ENCODE peak calls at places on chromosomes 13 and 19, in eight cellular contexts. C is foreskin fibroblast; Q is A673; B is CD8-positive, alpha-beta T cell; U is tibial artery; I is astrocyte; T is fibroblast of lung; F is adrenal gland. D is an unnamed sample.

GRCh38 chr19:49492573-49493411 is 3.4 kb upstream of the RPS11 start:
- DNase-seq in C (peak), Q (no peak), B (no peak), U (no peak), I (no peak), T (peak), F (no peak), D (no peak)

GRCh38 chr19:17237747-17238706 is 7.7 kb downstream of the NR2F6 start:
- DNase-seq in C (no peak), Q (no peak), B (no peak), U (no peak), I (no peak), T (no peak), F (no peak), D (no peak)

GRCh38 chr13:37059136-37059847 is at the start of gene SUPT20H:
- DNase-seq in C (peak), Q (peak), B (peak), U (peak), I (peak), T (peak), F (peak), D (peak)

GRCh38 chr13:67367385-67367784 is 137.2 kb upstream of the PCDH9 start:
- DNase-seq in C (no peak), Q (no peak), B (no peak), U (no peak), I (no peak), T (no peak), F (no peak), D (no peak)

GRCh38 chr13:30796833-30797601 is 61.7 kb downstream of the ALOX5AP start:
- DNase-seq in C (no peak), Q (peak), B (no peak), U (no peak), I (peak), T (peak), F (no peak), D (no peak)

GRCh38 chr13:54029226-54029625 is 1000.6 kb downstream of the OLFM4 start:
- DNase-seq in C (no peak), Q (peak), B (no peak), U (no peak), I (peak), T (peak), F (no peak), D (no peak)

GRCh38 chr13:33281951-33282595 is 3.5 kb downstream of the STARD13 start:
- DNase-seq in C (peak), Q (no peak), B (no peak), U (no peak), I (peak), T (peak), F (no peak), D (no peak)

GRCh38 chr13:74128171-74128767 is 5.9 kb downstream of the KLF12 start:
- DNase-seq in C (peak), Q (no peak), B (no peak), U (no peak), I (peak), T (peak), F (no peak), D (no peak)

GRCh38 chr13:22126433-22127021 is 455.7 kb downstream of the FGF9 start:
- DNase-seq in C (no peak), Q (no peak), B (no peak), U (no peak), I (no peak), T (no peak), F (no peak), D (no peak)

GRCh38 chr13:36685912-36686311 is 12.1 kb downstream of the SERTM1 start:
- DNase-seq in C (no peak), Q (peak), B (no peak), U (no peak), I (peak), T (peak), F (no peak), D (no peak)

GRCh38 chr13:99660101-99660500 is 158.8 kb downstream of the TM9SF2 start:
- DNase-seq in C (no peak), Q (no peak), B (no peak), U (no peak), I (no peak), T (no peak), F (no peak), D (no peak)

GRCh38 chr19:6811906-6812305 is 39.4 kb downstream of the VAV1 start:
- DNase-seq in C (peak), Q (peak), B (no peak), U (no peak), I (peak), T (peak), F (no peak), D (no peak)

GRCh38 chr13:113930711-113931637 is 42.9 kb downstream of the C13orf46 start:
- DNase-seq in C (no peak), Q (no peak), B (peak), U (peak), I (no peak), T (no peak), F (peak), D (no peak)

GRCh38 chr19:2041436-2041685 is 9.7 kb downstream of the MKNK2 start:
- DNase-seq in C (no peak), Q (no peak), B (no peak), U (no peak), I (no peak), T (no peak), F (no peak), D (no peak)

GRCh38 chr19:5686647-5687359 is 3.3 kb upstream of the RPL36 start:
- DNase-seq in C (peak), Q (peak), B (peak), U (peak), I (peak), T (peak), F (peak), D (peak)

GRCh38 chr13:41401371-41401770 is 56.0 kb upstream of the RGCC start:
- DNase-seq in C (no peak), Q (peak), B (no peak), U (no peak), I (no peak), T (no peak), F (no peak), D (no peak)

GRCh38 chr19:28586501-28586900 is 626.5 kb downstream of the UQCRFS1 start:
- DNase-seq in C (no peak), Q (no peak), B (no peak), U (no peak), I (no peak), T (no peak), F (no peak), D (no peak)

GRCh38 chr19:7976461-7976860 is 29.0 kb downstream of the ELAVL1 start:
- DNase-seq in C (no peak), Q (no peak), B (no peak), U (no peak), I (no peak), T (no peak), F (no peak), D (no peak)

DNA sequence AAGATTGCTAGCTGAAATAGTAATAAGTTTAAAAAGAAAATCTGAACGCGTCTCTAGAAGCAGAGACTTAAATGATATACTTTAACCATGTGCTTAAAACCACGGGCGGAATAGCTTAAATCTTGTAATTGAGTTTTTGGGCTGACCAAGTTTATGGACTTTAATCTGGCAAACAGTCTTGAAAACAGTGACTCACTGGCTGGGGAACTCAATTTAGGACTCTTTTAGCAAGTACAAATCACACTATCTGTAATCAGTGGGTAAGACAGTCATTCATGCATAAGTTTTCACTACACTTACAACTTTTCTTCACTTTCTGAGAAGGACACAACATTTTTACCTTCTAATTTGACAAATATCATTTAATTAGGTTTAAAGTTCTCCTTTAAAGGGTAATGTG is 26.8 kb downstream of the ZNF627 start:
- DNase-seq in C (peak), Q (peak), B (no peak), U (no peak), I (peak), T (peak), F (no peak), D (no peak)
- H3K4me3 ChIP-seq in C (peak), Q (peak), B (peak), U (peak), I (peak), T (no peak), F (no peak), D (no peak)

GRCh38 chr19:51347209-51347928 is 5.4 kb upstream of the VSIG10L start:
- DNase-seq in C (no peak), Q (no peak), B (no peak), U (no peak), I (no peak), T (no peak), F (no peak), D (no peak)

GRCh38 chr19:51345076-51345620 is 3.2 kb upstream of the VSIG10L start:
- DNase-seq in C (no peak), Q (no peak), B (no peak), U (no peak), I (no peak), T (no peak), F (no peak), D (no peak)

GRCh38 chr19:51341976-51342580 is at the start of gene VSIG10L:
- DNase-seq in C (no peak), Q (no peak), B (no peak), U (no peak), I (no peak), T (no peak), F (no peak), D (no peak)

GRCh38 chr19:51342631-51343569 is 961 bp upstream of the VSIG10L start:
- DNase-seq in C (no peak), Q (no peak), B (no peak), U (no peak), I (no peak), T (no peak), F (no peak), D (no peak)

DNA sequence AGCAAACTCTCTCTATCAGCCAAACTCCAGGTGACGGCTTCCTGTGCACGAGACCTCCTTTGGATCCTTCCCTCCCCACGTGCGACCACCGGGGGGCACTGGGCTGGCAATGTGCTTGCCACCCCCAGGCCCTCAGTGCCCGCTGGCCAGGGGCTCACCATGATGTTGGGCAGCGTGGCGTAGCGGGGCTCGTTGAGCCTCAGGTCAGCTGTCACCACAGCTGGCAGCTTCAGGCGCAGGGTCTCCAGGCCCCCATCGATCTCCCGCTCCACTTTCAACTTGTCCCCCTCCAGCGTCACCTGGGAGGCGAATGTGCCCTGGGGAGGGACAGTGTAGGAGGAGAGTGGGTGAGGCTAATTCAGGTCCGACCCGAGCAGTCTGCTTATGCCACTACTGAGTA is 4.8 kb upstream of the VSIG10L start:
- DNase-seq in C (no peak), Q (no peak), B (no peak), U (no peak), I (no peak), T (no peak), F (no peak), D (no peak)
- TF ChIP-seq CTCF in C (no peak), Q (no peak), B (no peak), U (no peak), I (no peak), T (no peak), F (no peak), D (no peak)

GRCh38 chr19:11204943-11205349 is 7.6 kb upstream of the KANK2 start:
- DNase-seq in C (no peak), Q (no peak), B (no peak), U (peak), I (no peak), T (no peak), F (peak), D (no peak)

GRCh38 chr19:11203194-11204075 is 6.1 kb upstream of the KANK2 start:
- DNase-seq in C (peak), Q (peak), B (peak), U (peak), I (peak), T (peak), F (peak), D (peak)

GRCh38 chr19:11202488-11203193 is 5.3 kb upstream of the KANK2 start:
- DNase-seq in C (no peak), Q (no peak), B (no peak), U (no peak), I (no peak), T (no peak), F (no peak), D (no peak)

GRCh38 chr19:11205939-11206570 is 8.7 kb upstream of the KANK2 start:
- DNase-seq in C (no peak), Q (no peak), B (no peak), U (no peak), I (no peak), T (no peak), F (no peak), D (no peak)

GRCh38 chr19:11204076-11204602 is 6.8 kb upstream of the KANK2 start:
- DNase-seq in C (no peak), Q (no peak), B (no peak), U (no peak), I (no peak), T (no peak), F (no peak), D (no peak)
- H3K4me3 ChIP-seq in C (no peak), Q (no peak), B (no peak), U (peak), I (no peak), T (no peak), F (no peak), D (no peak)

GRCh38 chr19:11989112-11989456 is 24.2 kb downstream of the ZNF763 start:
- DNase-seq in C (no peak), Q (no peak), B (no peak), U (no peak), I (no peak), T (no peak), F (no peak), D (no peak)
- TF ChIP-seq CTCF in C (no peak), Q (no peak), B (no peak), U (no peak), I (no peak), T (no peak), F (no peak), D (no peak)

DNA sequence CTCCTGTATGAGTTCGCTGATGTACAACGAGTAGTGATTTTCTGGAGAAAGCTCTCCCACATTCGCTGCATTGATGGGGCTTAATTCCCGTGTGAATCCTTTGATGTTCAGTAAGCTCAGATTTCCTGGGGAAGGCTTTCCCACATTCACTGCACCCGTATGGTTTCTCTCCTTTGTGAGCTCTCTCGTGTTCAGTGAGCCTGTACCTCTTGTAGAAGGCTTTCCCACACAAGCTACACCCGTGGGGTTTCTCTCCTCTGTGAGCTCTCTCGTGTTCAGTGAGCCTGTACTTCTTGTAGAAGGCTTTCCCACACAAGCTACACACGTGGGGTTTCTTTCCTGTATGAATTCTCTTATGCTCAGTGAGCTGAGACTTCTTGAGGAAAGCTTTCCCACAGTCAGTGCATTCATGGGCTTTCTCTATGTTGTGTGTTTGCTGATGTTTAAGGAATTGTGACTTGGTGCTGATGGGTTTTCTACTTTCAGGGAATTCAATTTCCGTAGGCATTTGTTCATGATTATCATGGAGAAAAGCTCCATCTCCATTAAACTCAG is 3.5 kb upstream of the ZNF577 start:
- DNase-seq in C (no peak), Q (no peak), B (no peak), U (no peak), I (no peak), T (no peak), F (no peak), D (no peak)
- H3K4me3 ChIP-seq in C (no peak), Q (no peak), B (peak), U (no peak), I (no peak), T (no peak), F (no peak), D (no peak)

DNA sequence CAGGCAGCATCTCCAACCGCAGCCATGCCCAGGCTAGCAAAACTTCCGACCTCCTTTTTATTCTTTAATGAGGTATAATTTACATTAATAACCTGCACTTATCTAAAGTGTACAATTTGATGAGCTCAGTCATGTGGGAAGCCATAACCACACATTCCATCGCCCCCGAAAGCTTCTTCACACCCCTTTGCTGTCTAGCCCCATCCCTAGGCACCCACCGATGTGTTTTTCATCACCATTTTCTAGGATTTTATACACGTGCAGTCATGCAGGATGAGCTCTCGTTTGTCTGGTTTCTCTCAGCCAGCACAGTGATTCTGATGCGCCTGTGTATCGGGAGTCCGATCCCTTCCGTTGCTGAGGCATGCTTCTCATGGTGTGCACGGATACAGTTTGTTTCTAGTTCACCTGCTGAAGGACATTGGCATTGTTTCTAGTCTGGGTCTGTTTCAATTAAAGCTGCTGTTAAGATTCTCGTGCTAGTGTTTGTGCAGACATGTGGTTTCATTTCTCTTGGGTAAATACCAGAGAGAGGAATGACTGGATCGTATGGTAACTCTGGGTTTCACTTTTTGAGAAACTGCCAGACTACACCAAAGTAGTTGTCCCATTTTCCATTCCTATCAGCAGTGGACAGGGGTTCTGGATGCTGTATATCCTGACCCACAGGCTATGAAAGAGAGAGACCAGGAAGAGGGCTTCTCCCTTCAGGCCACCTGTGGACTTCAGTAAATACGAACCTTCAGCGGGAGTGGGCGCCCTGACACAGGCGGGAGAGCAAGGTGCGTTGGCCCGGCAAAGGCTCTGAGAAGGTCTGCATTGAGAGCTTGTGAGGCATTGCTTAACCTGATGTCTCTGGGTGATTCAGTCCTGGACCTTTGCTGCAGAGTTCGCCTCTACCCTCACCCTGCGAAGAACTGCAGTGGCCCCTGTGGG is 4.9 kb downstream of the AP1M1 start:
- DNase-seq in C (peak), Q (no peak), B (no peak), U (no peak), I (peak), T (peak), F (no peak), D (no peak)
- TF ChIP-seq CTCF in C (no peak), Q (no peak), B (no peak), U (no peak), I (no peak), T (no peak), F (no peak), D (no peak)

GRCh38 chr13:97266328-97266727 is 44.2 kb downstream of the MBNL2 start:
- DNase-seq in C (no peak), Q (peak), B (no peak), U (no peak), I (peak), T (peak), F (no peak), D (no peak)

GRCh38 chr13:97267418-97268059 is 45.4 kb downstream of the MBNL2 start:
- DNase-seq in C (no peak), Q (no peak), B (no peak), U (no peak), I (no peak), T (peak), F (no peak), D (no peak)

GRCh38 chr13:97264663-97265062 is 42.5 kb downstream of the MBNL2 start:
- DNase-seq in C (no peak), Q (no peak), B (no peak), U (no peak), I (no peak), T (no peak), F (no peak), D (no peak)

GRCh38 chr13:97268772-97269171 is 46.6 kb downstream of the MBNL2 start:
- DNase-seq in C (no peak), Q (no peak), B (no peak), U (no peak), I (no peak), T (no peak), F (no peak), D (no peak)

GRCh38 chr13:97266734-97267417 is 44.7 kb downstream of the MBNL2 start:
- DNase-seq in C (no peak), Q (peak), B (no peak), U (no peak), I (peak), T (peak), F (no peak), D (no peak)
- H3K4me3 ChIP-seq in C (no peak), Q (no peak), B (no peak), U (no peak), I (peak), T (no peak), F (no peak), D (no peak)

GRCh38 chr13:95156208-95156607 is 145.0 kb downstream of the ABCC4 start:
- DNase-seq in C (peak), Q (no peak), B (no peak), U (no peak), I (no peak), T (peak), F (no peak), D (no peak)
- TF ChIP-seq CTCF in C (peak), Q (peak), B (no peak), U (no peak), I (peak), T (no peak), F (peak), D (peak)

GRCh38 chr13:110912651-110913051 is 2.2 kb downstream of the ANKRD10 start:
- DNase-seq in C (peak), Q (no peak), B (no peak), U (no peak), I (peak), T (peak), F (peak), D (no peak)
- H3K4me3 ChIP-seq in C (peak), Q (peak), B (no peak), U (peak), I (peak), T (peak), F (no peak), D (peak)

DNA sequence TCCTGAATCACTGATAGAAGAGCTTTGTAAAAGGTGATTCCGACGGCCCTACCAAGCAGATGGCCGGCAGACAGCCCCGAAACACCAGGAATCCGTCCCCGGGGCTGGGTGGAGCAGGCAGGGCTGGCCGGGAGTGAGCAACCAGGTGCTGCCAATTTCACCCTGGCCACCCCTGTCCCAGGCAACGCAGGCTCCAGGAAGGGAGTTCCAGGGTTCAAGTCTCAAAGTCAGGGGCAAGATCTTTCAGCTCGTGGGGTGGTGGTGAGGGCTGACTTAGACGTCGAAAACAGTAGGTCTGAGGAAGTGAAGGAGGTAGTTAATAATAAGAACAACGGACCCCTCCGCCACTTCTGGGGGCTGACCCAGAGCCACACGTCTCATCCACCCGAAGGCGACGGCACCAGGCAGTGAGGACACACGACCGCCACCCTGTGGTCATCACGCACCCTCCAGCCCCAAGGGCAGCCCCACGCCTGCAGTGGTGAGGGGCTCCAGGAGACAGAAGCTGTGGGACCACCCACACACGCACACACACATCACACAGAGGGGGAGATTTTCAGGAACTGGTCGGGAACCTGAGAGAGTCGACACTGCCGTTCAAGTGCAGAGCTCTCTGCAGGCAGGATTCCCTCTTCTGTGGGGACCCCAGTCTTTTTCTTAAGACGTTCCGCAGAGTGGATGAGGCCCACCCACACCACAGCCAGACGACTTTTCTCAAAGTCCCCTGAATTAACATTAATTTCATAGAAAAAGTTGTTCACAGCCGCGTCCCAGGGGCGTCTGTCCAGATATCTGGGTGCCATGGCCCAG is 67.2 kb downstream of the SPACA7 start:
- DNase-seq in C (no peak), Q (peak), B (peak), U (no peak), I (no peak), T (no peak), F (no peak), D (no peak)
- TF ChIP-seq CTCF in C (peak), Q (peak), B (no peak), U (no peak), I (no peak), T (peak), F (no peak), D (peak)

D was measured in AG04449.